ENCODE peak calls at places on chromosome 15, in four cellular contexts. P, J, X and S are unnamed samples.

GRCh38 chr15:68800875-68801274 is 19.8 kb downstream of the ANP32A start:
- DNase-seq in X (no peak), P (no peak), J (no peak), S (no peak)

GRCh38 chr15:73887481-73887880 is 14.1 kb downstream of the TBC1D21 start:
- DNase-seq in J (no peak), X (no peak), P (no peak), S (no peak)

GRCh38 chr15:51051776-51052175 is 42.9 kb downstream of the TNFAIP8L3 start:
- DNase-seq in P (no peak), J (no peak), X (no peak), S (no peak)

GRCh38 chr15:64096486-64097431 is 977 bp downstream of the SNX1 start:
- DNase-seq in P (no peak), X (no peak), J (no peak), S (no peak)

GRCh38 chr15:68252925-68253534 is 23.5 kb upstream of the CLN6 start:
- DNase-seq in P (no peak), J (peak; percentile 77), X (no peak), S (peak; percentile 85)

GRCh38 chr15:52337198-52337853 is 41.7 kb upstream of the MYO5C start:
- DNase-seq in J (no peak), P (no peak), X (no peak), S (no peak)

GRCh38 chr15:38085931-38086562 is 151.6 kb downstream of the TMCO5A start:
- DNase-seq in J (no peak), P (no peak), X (no peak), S (no peak)

GRCh38 chr15:34323217-34323616 is 14.4 kb downstream of the SLC12A6 start:
- DNase-seq in X (no peak), P (no peak), J (no peak), S (no peak)

GRCh38 chr15:96728591-96728990 is 398.1 kb downstream of the NR2F2 start:
- DNase-seq in J (peak; percentile 37), X (no peak), P (no peak), S (no peak)

GRCh38 chr15:68271854-68272471 is 5.6 kb upstream of the FEM1B start:
- DNase-seq in X (no peak), J (no peak), P (no peak), S (no peak)

GRCh38 chr15:84599906-84600305 is 903 bp upstream of the ZSCAN2 start:
- DNase-seq in X (no peak), J (no peak), P (no peak), S (no peak)

GRCh38 chr15:26394801-26395200 is 378.1 kb downstream of the GABRB3 start:
- DNase-seq in J (no peak), P (no peak), X (no peak), S (no peak)

GRCh38 chr15:25183581-25184330 is 229.0 kb downstream of the SNRPN start:
- DNase-seq in J (no peak), P (no peak), X (no peak), S (no peak)

GRCh38 chr15:75928680-75929608 is 25.3 kb downstream of the FBXO22 start:
- DNase-seq in J (no peak), X (no peak), P (no peak), S (no peak)

GRCh38 chr15:34301058-34301457 is 36.5 kb downstream of the SLC12A6 start:
- DNase-seq in P (no peak), J (no peak), X (no peak), S (no peak)

GRCh38 chr15:79966634-79967330 is 4.2 kb downstream of the BCL2A1 start:
- DNase-seq in J (no peak), P (no peak), X (no peak), S (no peak)

GRCh38 chr15:93861413-93861812 is 369.9 kb upstream of the MCTP2 start:
- DNase-seq in X (no peak), J (no peak), P (no peak), S (no peak)

GRCh38 chr15:40441012-40441735 is 421 bp downstream of the BAHD1 start:
- DNase-seq in X (no peak), P (peak; percentile 87), J (no peak), S (no peak)

GRCh38 chr15:61989698-61990097 is 70.5 kb downstream of the VPS13C start:
- DNase-seq in J (no peak), X (no peak), P (no peak), S (no peak)

GRCh38 chr15:89855948-89856347 is 37.8 kb downstream of the AP3S2 start:
- DNase-seq in J (no peak), X (no peak), P (no peak), S (no peak)

GRCh38 chr15:87123676-87124382 is 1044.2 kb downstream of the AGBL1 start:
- DNase-seq in P (no peak), J (no peak), X (no peak), S (no peak)

GRCh38 chr15:100763764-100764750 is 115.6 kb upstream of the ALDH1A3 start:
- DNase-seq in P (no peak), J (no peak), X (peak; percentile 44), S (no peak)

GRCh38 chr15:43251863-43252241 is 14.9 kb downstream of the TGM5 start:
- DNase-seq in J (no peak), X (no peak), P (no peak), S (no peak)

GRCh38 chr15:34373951-34374350 is 7.0 kb upstream of the LPCAT4 start:
- DNase-seq in X (no peak), J (no peak), P (no peak), S (no peak)

GRCh38 chr15:71325461-71325860 is 210.2 kb downstream of the THSD4 start:
- DNase-seq in P (no peak), X (no peak), J (no peak), S (no peak)

GRCh38 chr15:78347586-78348543 is 7.7 kb downstream of the CRABP1 start:
- DNase-seq in X (no peak), P (no peak), J (peak; percentile 52), S (no peak)

GRCh38 chr15:47959617-47960398 is 161.0 kb upstream of the SLC24A5 start:
- DNase-seq in P (no peak), X (no peak), J (no peak), S (no peak)

GRCh38 chr15:65916664-65917406 is 47.5 kb downstream of the RAB11A start:
- DNase-seq in J (peak; percentile 30), P (no peak), X (no peak), S (no peak)

GRCh38 chr15:64163662-64164362 is 990 bp upstream of the PPIB start:
- DNase-seq in P (no peak), X (no peak), J (no peak), S (no peak)

GRCh38 chr15:63021031-63021430 is 21.5 kb upstream of the TPM1 start:
- DNase-seq in P (no peak), J (no peak), X (no peak), S (no peak)

GRCh38 chr15:36529296-36530011 is 50.0 kb upstream of the CDIN1 start:
- DNase-seq in J (no peak), P (no peak), X (no peak), S (no peak)

GRCh38 chr15:47194718-47195117 is 522.6 kb upstream of the SEMA6D start:
- DNase-seq in X (no peak), J (no peak), P (no peak), S (peak; percentile 3)

GRCh38 chr15:99409097-99409473 is 156.7 kb upstream of the MEF2A start:
- DNase-seq in X (peak; percentile 78), J (peak; percentile 23), P (no peak), S (peak; percentile 67)

GRCh38 chr15:31236184-31237041 is 90.2 kb upstream of the KLF13 start:
- DNase-seq in X (peak; percentile 91), J (peak; percentile 97), P (no peak), S (peak; percentile 61)

GRCh38 chr15:90367578-90367977 is 15.5 kb downstream of the ZNF774 start:
- DNase-seq in X (no peak), P (no peak), J (no peak), S (no peak)

GRCh38 chr15:77966540-77967290 is 110.8 kb downstream of the TBC1D2B start:
- DNase-seq in J (peak; percentile 55), X (peak; percentile 65), P (peak; percentile 75), S (peak; percentile 36)

GRCh38 chr15:85411992-85412538 is 31.7 kb downstream of the AKAP13 start:
- DNase-seq in J (no peak), X (no peak), P (no peak), S (no peak)

GRCh38 chr15:25671132-25671531 is 192.0 kb downstream of the ATP10A start:
- DNase-seq in P (no peak), X (no peak), J (no peak), S (no peak)

GRCh38 chr15:42832577-42832976 is 88.0 kb downstream of the TTBK2 start:
- DNase-seq in X (no peak), J (no peak), P (no peak), S (no peak)